ENCODE peak calls at places on chromosomes 1 and 21, in ten cellular contexts. N, F, G, H, E, Y, W, B, U and Q are unnamed samples.

GRCh38 chr21:33441489-33442477 is 38.0 kb downstream of the TMEM50B start:
- DNase-seq in N (peak; percentile 96), F (no peak), G (no peak), H (no peak), E (no peak), Y (no peak), W (no peak), B (peak; percentile 80), U (peak; percentile 77), Q (peak; percentile 75)

GRCh38 chr21:46195595-46196195 is 11.4 kb upstream of the SPATC1L start:
- DNase-seq in N (no peak), F (no peak), G (no peak), H (no peak), E (no peak), Y (no peak), W (no peak), B (peak; percentile 23), U (no peak), Q (no peak)

GRCh38 chr1:160097196-160097910 is 1.1 kb downstream of the IGSF8 start:
- DNase-seq in N (no peak), F (no peak), G (no peak), H (no peak), E (no peak), Y (peak; percentile 39), W (no peak), B (no peak), U (no peak), Q (no peak)

GRCh38 chr1:8430476-8430875 is 112.6 kb downstream of the SLC45A1 start:
- DNase-seq in N (no peak), F (no peak), G (no peak), H (no peak), E (no peak), Y (no peak), W (no peak), B (peak; percentile 53), U (no peak), Q (no peak)

GRCh38 chr1:175530167-175530566 is 213.2 kb downstream of the TNR start:
- DNase-seq in N (no peak), F (no peak), G (no peak), H (no peak), E (no peak), Y (no peak), W (no peak), B (no peak), U (no peak), Q (no peak)

GRCh38 chr1:155316922-155317321 is 3.8 kb upstream of the RUSC1 start:
- DNase-seq in N (no peak), F (no peak), G (no peak), H (no peak), E (no peak), Y (no peak), W (no peak), B (no peak), U (no peak), Q (no peak)

GRCh38 chr1:221530791-221531190 is 211.1 kb downstream of the DUSP10 start:
- DNase-seq in N (no peak), F (no peak), G (no peak), H (no peak), E (no peak), Y (no peak), W (no peak), B (no peak), U (no peak), Q (no peak)

GRCh38 chr1:171295821-171296220 is 18.2 kb upstream of the FMO4 start:
- DNase-seq in N (no peak), F (no peak), G (no peak), H (no peak), E (no peak), Y (no peak), W (no peak), B (no peak), U (no peak), Q (no peak)

GRCh38 chr1:40039757-40040510 is 595 bp upstream of the CAP1 start:
- DNase-seq in N (peak; percentile 96), F (peak; percentile 81), G (peak; percentile 81), H (peak; percentile 53), E (peak; percentile 55), Y (peak; percentile 62), W (peak; percentile 62), B (peak; percentile 96), U (peak; percentile 89), Q (no peak)

GRCh38 chr1:101407505-101408211 is 170.8 kb downstream of the S1PR1 start:
- DNase-seq in N (no peak), F (no peak), G (no peak), H (no peak), E (no peak), Y (no peak), W (no peak), B (peak; percentile 49), U (no peak), Q (no peak)

GRCh38 chr21:43917515-43918384 is 52.7 kb downstream of the AGPAT3 start:
- DNase-seq in N (no peak), F (no peak), G (peak; percentile 58), H (no peak), E (no peak), Y (peak; percentile 31), W (no peak), B (no peak), U (no peak), Q (no peak)